ENCODE peak calls at places on chromosomes 12 and 14, in nine cellular contexts. Z is gastrocnemius medialis, U is vagina, W is spleen, P is prostate gland, R is endothelial cell of umbilical vein, N is A549, X is heart left ventricle, O is Peyer's patch. J is an unnamed sample.

GRCh38 chr12:108647936-108648287 is 14.2 kb upstream of the SELPLG start:
- DNase-seq in W (peak; percentile 56), Z (no peak), P (no peak), N (no peak), O (no peak), R (no peak), X (no peak), U (no peak), J (peak; percentile 59)

GRCh38 chr12:113359939-113360748 is 1.8 kb downstream of the PLBD2 start:
- DNase-seq in N (no peak), X (no peak), U (no peak), O (no peak), W (no peak), R (no peak), P (no peak), Z (peak; percentile 37), J (peak; percentile 22)

GRCh38 chr12:108333898-108334699 is 5.0 kb downstream of the CMKLR1 start:
- DNase-seq in R (peak; percentile 67), O (no peak), P (no peak), N (no peak), W (peak; percentile 27), Z (peak; percentile 25), U (no peak), X (no peak), J (no peak)

GRCh38 chr12:30691122-30691879 is 4.4 kb downstream of the IPO8 start:
- DNase-seq in U (no peak), O (peak; percentile 50), N (peak; percentile 33), W (no peak), P (no peak), R (no peak), X (peak; percentile 15), Z (peak; percentile 74), J (no peak)

GRCh38 chr12:52438305-52439301 is 4.4 kb upstream of the KRT75 start:
- DNase-seq in N (no peak), O (no peak), P (no peak), X (no peak), U (peak; percentile 86), W (no peak), R (no peak), Z (no peak), J (peak; percentile 70)

GRCh38 chr14:104582649-104583048 is 3.1 kb downstream of the C14orf180 start:
- DNase-seq in P (no peak), O (no peak), U (no peak), N (no peak), Z (peak; percentile 63), R (no peak), X (peak; percentile 85), W (no peak), J (no peak)

GRCh38 chr12:130335517-130336392 is 1.9 kb upstream of the PIWIL1 start:
- DNase-seq in R (peak; percentile 46), W (no peak), Z (no peak), X (peak; percentile 24), P (peak; percentile 67), N (peak; percentile 73), U (no peak), O (peak; percentile 54), J (peak; percentile 59)

GRCh38 chr14:38208825-38209562 is 1.3 kb downstream of the SSTR1 start:
- DNase-seq in N (no peak), X (peak; percentile 11), U (no peak), Z (no peak), W (peak; percentile 73), R (peak; percentile 47), P (no peak), O (peak; percentile 84), J (no peak)

GRCh38 chr14:75491376-75491978 is 30.8 kb upstream of the BATF start:
- DNase-seq in Z (no peak), X (no peak), W (no peak), R (no peak), N (no peak), U (peak; percentile 54), O (no peak), P (no peak), J (peak; percentile 54)

GRCh38 chr12:62328296-62328921 is 68.2 kb downstream of the USP15 start:
- DNase-seq in W (no peak), P (no peak), N (no peak), R (no peak), U (no peak), O (no peak), Z (no peak), X (no peak), J (no peak)

GRCh38 chr14:95071649-95072256 is 85.6 kb downstream of the DICER1 start:
- DNase-seq in Z (no peak), P (no peak), R (no peak), N (no peak), U (peak; percentile 40), X (no peak), W (no peak), O (no peak), J (no peak)

GRCh38 chr12:39186744-39187143 is 256.2 kb downstream of the KIF21A start:
- DNase-seq in U (no peak), W (no peak), R (no peak), Z (no peak), P (no peak), X (no peak), O (no peak), N (no peak), J (no peak)

GRCh38 chr12:47178014-47178413 is 98.3 kb upstream of the AMIGO2 start:
- DNase-seq in P (no peak), U (no peak), X (no peak), Z (no peak), N (no peak), W (no peak), R (no peak), O (no peak), J (no peak)

GRCh38 chr14:101357559-101358319 is 203.6 kb upstream of the DIO3 start:
- DNase-seq in U (peak; percentile 70), N (no peak), P (no peak), X (no peak), O (no peak), Z (no peak), W (no peak), R (no peak), J (peak; percentile 70)

GRCh38 chr12:27535318-27535717 is 11.3 kb downstream of the PPFIBP1 start:
- DNase-seq in U (peak; percentile 16), W (no peak), O (no peak), R (no peak), Z (no peak), N (no peak), P (no peak), X (no peak), J (no peak)

GRCh38 chr14:106268013-106268727 is 741.8 kb downstream of the TMEM121 start:
- DNase-seq in U (no peak), N (peak; percentile 12), P (no peak), X (no peak), R (no peak), W (peak; percentile 87), O (peak; percentile 91), Z (no peak), J (no peak)

GRCh38 chr12:102063066-102063465 is 1.3 kb upstream of the WASHC3 start:
- DNase-seq in Z (no peak), R (no peak), O (no peak), U (no peak), W (no peak), X (no peak), P (no peak), N (peak; percentile 56), J (no peak)

GRCh38 chr12:103399986-103400385 is 95.8 kb downstream of the C12orf42 start:
- DNase-seq in R (no peak), W (no peak), O (no peak), P (no peak), Z (no peak), X (no peak), U (no peak), N (no peak), J (no peak)

GRCh38 chr14:64504897-64505771 is 564 bp downstream of the ZBTB1 start:
- DNase-seq in R (peak; percentile 83), N (peak; percentile 86), P (peak; percentile 91), O (peak; percentile 95), X (peak; percentile 93), U (peak; percentile 94), W (peak; percentile 97), Z (peak; percentile 90), J (peak; percentile 91)

GRCh38 chr14:47539065-47539464 is 136.3 kb downstream of the MDGA2 start:
- DNase-seq in P (no peak), O (no peak), X (no peak), W (no peak), R (peak; percentile 13), N (peak; percentile 13), Z (no peak), U (no peak), J (no peak)
- TF ChIP-seq CTCF in P (no peak), O (no peak), X (peak; percentile 41), W (no peak), R (no peak), N (peak; percentile 19), Z (no peak), U (no peak), J (no peak)

DNA sequence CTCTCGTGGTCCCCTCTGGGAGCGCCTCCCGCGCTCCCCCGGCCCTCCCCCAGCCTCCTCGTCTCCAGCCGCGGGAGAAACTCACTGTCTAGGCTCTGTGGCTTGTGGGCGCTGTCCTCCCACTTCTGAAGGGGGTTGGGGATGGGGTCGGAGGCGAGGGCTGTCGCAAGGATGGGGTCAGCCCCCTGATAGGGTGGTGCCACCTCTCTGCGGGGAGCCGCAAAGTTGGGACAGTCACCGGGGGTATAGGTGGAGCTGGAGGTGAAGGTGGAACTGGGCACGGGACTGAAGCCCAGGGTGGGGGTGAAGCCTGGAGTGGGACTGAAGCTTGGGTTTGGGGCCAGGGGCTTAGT is 12.2 kb downstream of the TNFRSF1A start:
- DNase-seq in O (peak; percentile 45), W (peak; percentile 79), X (no peak), R (no peak), Z (peak; percentile 11), N (no peak), P (no peak), U (no peak), J (no peak)
- TF ChIP-seq POLR2A in O (no peak), W (no peak), X (no peak), R (no peak), Z (no peak), N (no peak), P (no peak), U (no peak), J (no peak)

DNA sequence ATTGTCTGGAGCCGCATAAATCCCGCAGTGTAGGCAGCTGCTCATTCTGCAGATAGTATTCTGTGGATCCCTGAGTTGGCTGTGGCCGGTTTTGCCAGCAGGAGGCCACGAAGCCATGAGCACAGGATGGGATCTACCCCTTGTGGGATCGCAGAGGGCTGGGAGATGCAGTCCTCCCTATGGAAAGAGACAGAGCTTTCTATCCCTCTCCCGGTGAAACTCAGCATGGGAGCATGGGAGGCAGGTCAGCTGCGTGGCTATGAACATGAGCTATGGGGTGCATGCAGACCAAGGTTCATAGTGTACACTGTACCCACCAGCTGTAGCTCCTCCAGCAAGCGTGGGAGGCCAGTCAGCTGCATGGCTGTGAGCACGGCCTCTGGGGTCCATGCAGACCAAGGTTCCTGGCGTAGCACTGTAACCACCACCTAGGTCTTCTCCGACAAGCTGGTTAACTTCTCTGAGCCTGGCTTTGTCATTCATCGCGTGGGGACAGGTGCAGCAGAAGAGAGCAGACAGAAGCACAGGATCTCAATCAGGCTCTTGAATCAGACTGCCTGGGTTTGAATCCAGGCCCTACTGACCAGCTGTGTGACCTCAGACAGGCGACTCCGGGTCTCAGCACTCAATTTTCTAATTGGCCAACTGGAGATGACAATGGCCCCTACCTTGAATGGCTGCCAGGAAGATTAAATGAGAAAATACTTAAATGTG is 5.9 kb downstream of the BDKRB1 start:
- DNase-seq in O (no peak), X (no peak), Z (no peak), P (no peak), W (no peak), R (no peak), N (no peak), U (no peak), J (peak; percentile 80)
- TF ChIP-seq CTCF in O (no peak), X (no peak), Z (no peak), P (no peak), W (no peak), R (no peak), N (no peak), U (no peak), J (no peak)

GRCh38 chr12:109713187-109713984 is at the start of gene FAM222A:
- DNase-seq in W (peak; percentile 99), R (peak; percentile 98), N (peak; percentile 97), U (peak; percentile 97), Z (peak; percentile 96), P (peak; percentile 96), O (peak; percentile 98), X (peak; percentile 98), J (peak; percentile 94)
- TF ChIP-seq POLR2A in W (peak; percentile 49), R (peak; percentile 81), N (peak; percentile 86), U (peak; percentile 69), Z (peak; percentile 87), P (peak; percentile 37), O (peak; percentile 43), X (no peak), J (no peak)